ENCODE peak calls at places on chromosomes 16 and 17, in seven cellular contexts. B is thoracic aorta, V is left lung, J is Caco-2, M is testis, T is body of pancreas, Q is cardiac muscle cell. X is an unnamed sample. For H3K27me3 and H3K9me3, the result is how much of the 10 kb centered on the place peaks cover.

GRCh38 chr16:22353188-22353919 is 21.1 kb downstream of the CDR2 start:
- DNase-seq in B (no peak), V (no peak), J (peak), M (no peak), T (no peak), Q (no peak), X (no peak)

GRCh38 chr17:68514809-68515208 is 2.6 kb downstream of the PRKAR1A start:
- DNase-seq in B (no peak), V (no peak), J (no peak), M (no peak), T (no peak), Q (no peak), X (no peak)

GRCh38 chr16:74309789-74310781 is 13.5 kb downstream of the PSMD7 start:
- DNase-seq in B (no peak), V (no peak), J (peak), M (peak), T (peak), Q (peak), X (no peak)

GRCh38 chr17:80261159-80261894 is 675 bp downstream of the RNF213 start:
- DNase-seq in B (no peak), V (peak), J (peak), M (peak), T (peak), Q (peak), X (peak)

GRCh38 chr16:24075929-24076716 is 180.0 kb upstream of the CACNG3 start:
- DNase-seq in B (no peak), V (no peak), J (no peak), M (no peak), T (no peak), Q (peak), X (no peak)

GRCh38 chr16:24977673-24978065 is 37.5 kb downstream of the ARHGAP17 start:
- DNase-seq in B (no peak), V (no peak), J (no peak), M (no peak), T (no peak), Q (no peak), X (no peak)

GRCh38 chr16:47965439-47965838 is 190.4 kb downstream of the ABCC12 start:
- DNase-seq in B (no peak), V (no peak), J (no peak), M (no peak), T (no peak), Q (no peak), X (no peak)

GRCh38 chr16:68685685-68686478 is 40.8 kb downstream of the CDH3 start:
- DNase-seq in B (no peak), V (no peak), J (no peak), M (no peak), T (no peak), Q (no peak), X (no peak)

GRCh38 chr16:85151603-85152413 is 39.5 kb upstream of the CIBAR2 start:
- DNase-seq in B (peak), V (no peak), J (no peak), M (peak), T (peak), Q (no peak), X (peak)

GRCh38 chr17:37516131-37516561 is 26.5 kb downstream of the DUSP14 start:
- DNase-seq in B (no peak), V (no peak), J (no peak), M (no peak), T (no peak), Q (peak), X (no peak)

GRCh38 chr17:12637015-12637414 is 28.7 kb upstream of the MYOCD start:
- DNase-seq in B (peak), V (no peak), J (no peak), M (no peak), T (no peak), Q (peak), X (no peak)

GRCh38 chr16:81697321-81697885 is 81.7 kb upstream of the PLCG2 start:
- DNase-seq in B (no peak), V (peak), J (peak), M (no peak), T (peak), Q (peak), X (peak)
- H3K4me3 ChIP-seq in B (no peak), V (no peak), J (no peak), M (no peak), T (no peak), Q (no peak), X (no peak)

GRCh38 chr16:49276646-49277385 is 4.8 kb downstream of the CBLN1 start:
- DNase-seq in B (no peak), V (no peak), J (no peak), M (no peak), T (no peak), Q (no peak), X (no peak)
- H3K27me3 ChIP-seq in B (under half), V (half or more), J (under half), M (under half), T (half or more), Q (half or more), X (under half)

DNA sequence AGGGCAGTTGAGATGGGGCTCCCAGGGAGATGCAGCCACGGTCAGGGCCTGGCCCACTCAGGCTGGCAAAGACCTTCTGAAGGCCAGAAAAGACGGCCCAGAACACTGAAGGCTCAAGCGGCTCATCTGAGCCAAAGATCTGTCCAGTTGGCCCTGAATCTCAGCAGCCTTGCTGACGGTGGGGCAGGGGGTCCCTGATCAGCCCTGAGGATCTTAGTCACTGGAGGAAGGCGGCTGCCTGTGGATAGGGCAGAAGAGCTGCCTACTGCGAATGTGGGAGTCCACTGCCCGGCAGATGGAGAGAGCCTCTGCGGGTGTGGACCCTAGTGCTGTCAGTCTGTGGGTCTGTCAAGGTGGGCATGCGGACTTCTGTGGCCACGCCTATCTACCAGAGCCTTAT is 1738.2 kb downstream of the TP53TG3F start:
- DNase-seq in B (no peak), V (no peak), J (no peak), M (no peak), T (no peak), Q (no peak), X (no peak)
- H3K9me3 ChIP-seq in B (under half), V (under half), J (under half), M (under half), T (under half), Q (under half), X (under half)

GRCh38 chr17:43829738-43830137 is 3.2 kb downstream of the MPP3 start:
- DNase-seq in B (no peak), V (no peak), J (no peak), M (no peak), T (no peak), Q (no peak), X (no peak)

GRCh38 chr17:43825567-43825966 is 7.4 kb downstream of the MPP3 start:
- DNase-seq in B (no peak), V (no peak), J (no peak), M (no peak), T (no peak), Q (no peak), X (peak)

GRCh38 chr17:43826206-43826605 is 6.7 kb downstream of the MPP3 start:
- DNase-seq in B (no peak), V (no peak), J (no peak), M (no peak), T (no peak), Q (no peak), X (no peak)

GRCh38 chr17:43830510-43831145 is 2.3 kb downstream of the MPP3 start:
- DNase-seq in B (no peak), V (no peak), J (no peak), M (no peak), T (no peak), Q (no peak), X (no peak)

GRCh38 chr17:43827596-43827995 is 5.3 kb downstream of the MPP3 start:
- DNase-seq in B (no peak), V (no peak), J (no peak), M (no peak), T (no peak), Q (no peak), X (no peak)
- H3K4me3 ChIP-seq in B (no peak), V (no peak), J (no peak), M (no peak), T (no peak), Q (no peak), X (no peak)

DNA sequence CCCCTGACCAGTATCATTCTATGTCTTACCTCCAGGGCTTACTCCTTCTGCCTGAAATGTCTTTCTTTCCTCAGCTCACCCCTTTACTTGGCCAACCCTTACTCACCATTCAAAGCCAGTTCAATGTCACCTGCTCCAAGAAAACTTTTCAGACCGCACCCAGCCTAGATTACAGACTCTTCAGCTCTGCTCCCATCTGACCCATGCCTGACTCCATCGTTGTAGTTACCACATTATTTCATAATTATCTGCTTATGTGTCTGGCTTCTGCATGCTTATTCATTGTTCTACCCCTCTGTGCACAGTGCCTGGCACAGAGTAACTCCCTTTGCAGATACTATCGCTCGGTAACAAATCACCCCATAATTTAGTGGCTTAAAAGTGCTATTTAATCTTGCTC is 62.5 kb upstream of the TOB1 start:
- DNase-seq in B (no peak), V (no peak), J (no peak), M (no peak), T (no peak), Q (no peak), X (no peak)
- H3K27me3 ChIP-seq in B (under half), V (under half), J (under half), M (under half), T (under half), Q (under half), X (under half)